ENCODE peak calls at places on chromosomes 1 and 21, in four cellular contexts. V is heart left ventricle, S is lung, Z is IMR-90. F is an unnamed sample.

GRCh38 chr1:172352435-172352834 is 68.0 kb upstream of the C1orf105 start:
- DNase-seq in Z (peak), V (no peak), S (no peak), F (no peak)

GRCh38 chr1:47901001-47901575 is 96.1 kb downstream of the TRABD2B start:
- DNase-seq in V (no peak), Z (no peak), S (no peak), F (no peak)

GRCh38 chr1:235855811-235856429 is 10.8 kb downstream of the LYST start:
- DNase-seq in S (no peak), V (no peak), Z (peak), F (no peak)

GRCh38 chr1:104295516-104295915 is 545.8 kb downstream of the AMY1C start:
- DNase-seq in Z (no peak), V (no peak), S (no peak), F (no peak)

GRCh38 chr1:67393240-67393639 is 37.0 kb downstream of the SERBP1 start:
- DNase-seq in S (no peak), V (peak), Z (no peak), F (no peak)

GRCh38 chr1:196309386-196309785 is 298.9 kb downstream of the KCNT2 start:
- DNase-seq in Z (peak), V (no peak), S (no peak), F (no peak)

GRCh38 chr1:183870351-183871077 is 65.6 kb downstream of the RGL1 start:
- DNase-seq in V (peak), Z (peak), S (no peak), F (no peak)

GRCh38 chr21:35962917-35963316 is 97.4 kb downstream of the SETD4 start:
- DNase-seq in V (no peak), S (no peak), Z (no peak), F (no peak)

GRCh38 chr1:35633526-35633925 is 7.8 kb downstream of the PSMB2 start:
- DNase-seq in V (no peak), Z (no peak), S (no peak), F (no peak)

GRCh38 chr1:202852163-202852904 is 36.6 kb downstream of the RABIF start:
- DNase-seq in Z (peak), S (no peak), V (no peak), F (peak)

GRCh38 chr1:86156571-86157455 is at the start of gene COL24A1:
- DNase-seq in Z (peak), V (peak), S (peak), F (no peak)

GRCh38 chr1:103220503-103221095 is 112.3 kb upstream of the COL11A1 start:
- DNase-seq in V (no peak), Z (peak), S (no peak), F (peak)

GRCh38 chr1:35558374-35559316 is 1.0 kb downstream of the NCDN start:
- DNase-seq in Z (no peak), V (no peak), S (no peak), F (no peak)

DNA sequence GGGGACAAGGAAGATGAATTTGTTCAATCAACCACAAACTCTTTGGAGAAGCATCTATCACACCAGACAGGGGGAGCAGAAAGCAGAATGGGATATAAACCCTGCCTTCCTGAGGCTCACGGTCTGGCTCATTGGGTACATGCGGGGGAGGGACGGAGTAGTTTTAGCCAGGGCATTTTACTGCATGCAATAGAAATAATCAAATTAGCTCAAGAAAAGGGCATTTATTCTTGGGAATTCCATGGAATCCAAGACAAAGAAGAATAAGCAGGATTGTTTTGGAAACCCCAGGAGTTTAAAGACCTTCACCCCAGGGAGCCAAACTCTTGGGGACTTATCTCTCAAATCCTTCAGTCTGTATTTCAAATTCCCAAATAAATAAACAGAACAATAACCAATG is 5.2 kb upstream of the KAZN start:
- DNase-seq in V (no peak), S (no peak), Z (no peak), F (no peak)
- TF ChIP-seq CTCF in V (no peak), S (no peak), Z (no peak), F (no peak)

DNA sequence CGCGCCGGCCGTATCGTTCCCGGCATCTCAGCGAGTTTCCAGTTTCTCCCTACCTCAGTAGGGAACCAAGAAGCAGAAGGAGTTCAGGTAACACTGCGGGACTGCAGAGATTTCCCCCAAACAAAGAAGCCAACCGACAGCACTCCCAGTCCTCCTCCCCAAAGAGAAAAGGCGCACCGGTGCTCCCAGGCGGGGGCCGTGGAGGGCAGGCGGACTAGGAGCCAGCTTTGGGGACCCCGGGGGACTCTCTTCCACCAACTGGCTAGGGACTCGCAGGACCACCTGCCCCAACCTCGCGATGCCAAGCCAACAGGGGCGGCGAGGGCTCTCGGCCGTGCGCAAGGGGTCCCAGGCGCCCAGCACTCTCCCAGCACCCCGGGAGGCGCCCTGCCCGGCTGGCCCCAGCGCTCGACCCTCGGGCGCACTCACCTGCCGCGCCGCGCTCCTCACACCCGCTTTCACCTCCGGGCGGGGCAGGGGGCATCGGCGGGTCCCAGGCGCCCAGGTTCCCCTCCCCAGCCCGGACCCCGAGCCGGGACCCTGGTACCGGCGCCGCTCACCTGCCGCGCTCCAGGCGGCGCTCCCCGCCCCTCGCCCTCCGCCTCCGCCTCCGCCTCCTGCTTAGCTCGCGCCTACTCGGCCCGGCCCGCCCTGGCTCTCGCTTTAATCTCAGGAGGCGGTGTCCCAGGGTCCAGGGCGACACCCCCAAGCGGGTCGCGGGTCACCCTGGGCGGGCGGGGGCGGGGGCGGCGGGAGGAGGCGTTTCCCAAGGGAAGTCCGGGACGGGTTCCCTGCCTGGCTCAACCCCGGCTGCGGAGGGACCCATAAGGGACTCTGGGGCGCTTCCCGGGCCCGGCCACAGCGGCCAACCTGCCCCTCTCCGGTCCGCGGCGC is at the start of gene TMPRSS2:
- DNase-seq in S (peak), V (no peak), Z (no peak), F (no peak)
- H3K4me3 ChIP-seq in S (peak), V (peak), Z (no peak), F (no peak)

DNA sequence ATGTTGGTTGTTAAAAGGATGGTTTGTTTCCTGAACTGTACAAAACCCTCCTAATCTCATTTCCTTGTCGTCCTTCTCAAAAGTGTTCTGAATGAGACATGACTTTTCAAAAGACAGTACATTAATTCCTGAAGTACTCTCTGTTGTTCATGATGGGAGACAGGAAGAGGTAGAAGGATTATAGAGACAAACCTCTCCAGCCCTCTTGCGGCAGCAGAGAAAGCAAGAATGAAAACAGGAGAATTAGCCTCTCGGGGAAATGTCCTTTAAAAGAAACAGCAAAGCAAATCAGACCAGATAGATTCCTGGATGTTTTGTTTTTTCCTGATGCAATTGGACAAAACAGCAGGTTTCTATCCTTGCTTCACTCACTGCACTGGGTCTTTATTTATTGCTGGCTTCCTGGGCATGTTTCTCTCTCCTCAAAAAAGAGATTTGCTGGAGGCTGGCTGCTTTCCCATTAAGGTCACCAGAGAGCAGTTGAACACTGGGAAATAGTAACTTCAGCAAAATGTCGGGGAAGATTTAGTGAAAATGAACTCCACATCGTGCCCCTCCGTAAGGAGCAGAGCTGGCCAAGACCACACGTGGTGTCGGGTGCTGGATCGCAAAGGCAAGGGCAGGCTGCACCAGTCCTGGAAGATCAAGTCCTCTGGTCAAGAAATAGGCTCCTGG is 145.8 kb upstream of the SYT6 start:
- DNase-seq in Z (peak), V (no peak), S (no peak), F (no peak)
- TF ChIP-seq CTCF in Z (no peak), V (no peak), S (no peak), F (no peak)

DNA sequence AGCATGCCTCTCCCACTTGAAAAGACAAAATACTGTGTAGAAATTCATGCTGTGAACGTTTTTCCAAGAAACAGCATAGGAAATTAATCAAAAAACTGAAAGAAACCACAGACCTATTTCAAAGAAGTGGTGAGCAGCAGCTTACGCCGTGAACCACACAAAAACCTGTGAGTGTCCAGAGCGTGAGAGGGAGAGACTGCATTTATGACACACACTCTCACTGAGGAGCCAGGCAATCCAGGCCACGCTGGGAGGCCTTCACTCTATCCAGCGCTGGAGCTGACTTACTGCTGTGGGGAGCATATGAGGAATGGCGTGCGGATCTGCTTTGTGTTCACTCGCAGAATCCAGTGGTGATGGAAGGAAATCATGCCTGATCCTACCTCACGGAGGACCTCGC is 12.7 kb downstream of the ADAMTS1 start:
- DNase-seq in Z (no peak), V (no peak), S (no peak), F (no peak)
- H3K4me3 ChIP-seq in Z (no peak), V (no peak), S (no peak), F (no peak)

GRCh38 chr1:179369751-179370341 is 4.1 kb downstream of the AXDND1 start:
- DNase-seq in S (no peak), Z (peak), V (no peak), F (peak)
- TF ChIP-seq CTCF in S (peak), Z (peak), V (peak), F (peak)

GRCh38 chr1:20350421-20350820 is 59.7 kb downstream of the VWA5B1 start:
- DNase-seq in V (no peak), Z (no peak), S (no peak), F (no peak)
- H3K4me3 ChIP-seq in V (no peak), Z (no peak), S (no peak), F (no peak)

F was measured in retinal pigment epithelial cell.